ENCODE peak calls at places on chromosomes 5 and 9, in eight cellular contexts. M is Panc1; R is OCI-LY7; T is effector memory CD4-positive, alpha-beta T cell; W is transverse colon; A is stomach; C is ovary; Z is H1. X is an unnamed sample.

GRCh38 chr9:8384126-8384525 is 584.5 kb upstream of the DMAC1 start:
- DNase-seq in W (no peak), Z (no peak), A (no peak), R (no peak), M (no peak), C (no peak), T (no peak), X (no peak)

GRCh38 chr5:82661462-82661861 is 383.3 kb upstream of the RPS23 start:
- DNase-seq in A (no peak), C (no peak), Z (no peak), W (no peak), R (no peak), T (no peak), M (no peak), X (no peak)

GRCh38 chr5:36870399-36871040 is 6.0 kb upstream of the NIPBL start:
- DNase-seq in Z (no peak), M (no peak), R (peak), W (no peak), C (no peak), T (no peak), A (no peak), X (no peak)

GRCh38 chr9:136622538-136622948 is 40.2 kb upstream of the EGFL7 start:
- DNase-seq in A (no peak), M (no peak), R (no peak), Z (no peak), T (no peak), C (no peak), W (no peak), X (peak)

GRCh38 chr5:178284095-178284675 is 51.6 kb upstream of the PHYKPL start:
- DNase-seq in A (no peak), Z (no peak), W (no peak), R (peak), M (no peak), C (no peak), T (no peak), X (no peak)

GRCh38 chr5:166356096-166356495 is 1935.3 kb upstream of the WWC1 start:
- DNase-seq in A (no peak), Z (no peak), R (no peak), T (no peak), M (no peak), C (no peak), W (no peak), X (no peak)

GRCh38 chr5:157571357-157571827 is 4.2 kb downstream of the ADAM19 start:
- DNase-seq in C (no peak), R (peak), W (peak), T (no peak), M (no peak), A (no peak), Z (peak), X (no peak)

GRCh38 chr9:127955294-127956015 is 17.8 kb upstream of the DPM2 start:
- DNase-seq in A (peak), W (peak), C (no peak), M (peak), T (peak), Z (no peak), R (peak), X (peak)

GRCh38 chr5:8633706-8634105 is 764.8 kb downstream of the MTRR start:
- DNase-seq in R (no peak), C (no peak), T (no peak), A (no peak), W (no peak), M (no peak), Z (no peak), X (no peak)

GRCh38 chr9:80875947-80876346 is 813.4 kb downstream of the TLE1 start:
- DNase-seq in T (no peak), C (no peak), M (no peak), A (no peak), R (no peak), W (no peak), Z (no peak), X (no peak)

GRCh38 chr5:25950681-25951080 is 1087.7 kb downstream of the CDH9 start:
- DNase-seq in Z (no peak), W (no peak), R (no peak), T (no peak), C (no peak), M (no peak), A (no peak), X (no peak)

GRCh38 chr5:9787813-9788600 is 157.9 kb upstream of the TAS2R1 start:
- DNase-seq in A (no peak), W (no peak), Z (no peak), R (no peak), C (no peak), M (no peak), T (no peak), X (no peak)

GRCh38 chr9:91180240-91180929 is 181.3 kb downstream of the AUH start:
- DNase-seq in A (peak), C (no peak), M (no peak), T (no peak), R (no peak), Z (no peak), W (no peak), X (no peak)

GRCh38 chr9:2745560-2746380 is 28.5 kb downstream of the KCNV2 start:
- DNase-seq in T (no peak), R (no peak), A (no peak), W (no peak), M (no peak), Z (no peak), C (no peak), X (no peak)

GRCh38 chr9:134217431-134218210 is 53.3 kb upstream of the RNU6ATAC start:
- DNase-seq in M (no peak), A (no peak), C (no peak), W (no peak), R (peak), Z (no peak), T (no peak), X (no peak)

GRCh38 chr9:38017149-38017884 is 51.7 kb downstream of the SHB start:
- DNase-seq in C (no peak), W (no peak), Z (peak), R (no peak), A (peak), T (no peak), M (no peak), X (no peak)

GRCh38 chr9:18043978-18044377 is 430.0 kb upstream of the ADAMTSL1 start:
- DNase-seq in R (no peak), W (no peak), C (no peak), T (no peak), A (no peak), M (no peak), Z (no peak), X (no peak)

GRCh38 chr9:80968611-80969010 is 720.7 kb downstream of the TLE1 start:
- DNase-seq in M (no peak), T (no peak), Z (no peak), R (no peak), C (no peak), W (no peak), A (no peak), X (no peak)

GRCh38 chr9:95724253-95724991 is 151.1 kb upstream of the ERCC6L2 start:
- DNase-seq in C (no peak), A (no peak), R (peak), T (peak), Z (no peak), W (peak), M (no peak), X (no peak)

GRCh38 chr5:107476783-107477182 is 194.0 kb downstream of the EFNA5 start:
- DNase-seq in C (no peak), W (peak), T (no peak), Z (no peak), M (no peak), R (peak), A (peak), X (no peak)

GRCh38 chr9:84339951-84340350 is 607 bp downstream of the SLC28A3 start:
- DNase-seq in W (no peak), T (no peak), R (no peak), M (no peak), Z (no peak), C (no peak), A (no peak), X (peak)

GRCh38 chr5:60517094-60517694 is 182.8 kb downstream of the DEPDC1B start:
- DNase-seq in R (no peak), W (no peak), T (no peak), A (no peak), M (no peak), Z (no peak), C (no peak), X (no peak)

GRCh38 chr5:134245101-134245604 is 19.3 kb upstream of the PPP2CA start:
- DNase-seq in W (no peak), A (no peak), C (peak), M (peak), Z (no peak), T (no peak), R (no peak), X (no peak)

GRCh38 chr9:26271495-26272122 is 593.4 kb upstream of the TUSC1 start:
- DNase-seq in A (no peak), M (no peak), T (no peak), R (no peak), C (no peak), Z (no peak), W (no peak), X (no peak)

GRCh38 chr9:20085842-20086241 is 297.0 kb upstream of the SLC24A2 start:
- DNase-seq in W (no peak), T (no peak), A (no peak), C (no peak), Z (no peak), M (no peak), R (no peak), X (no peak)

GRCh38 chr9:110526426-110526825 is 53.1 kb downstream of the SVEP1 start:
- DNase-seq in A (no peak), C (no peak), M (no peak), Z (no peak), R (no peak), W (no peak), T (no peak), X (no peak)

GRCh38 chr9:19618816-19619215 is 170.0 kb downstream of the SLC24A2 start:
- DNase-seq in A (no peak), C (no peak), R (no peak), W (no peak), T (no peak), Z (no peak), M (no peak), X (no peak)

GRCh38 chr5:149452665-149453617 is 73.8 kb upstream of the IL17B start:
- DNase-seq in T (no peak), C (peak), A (no peak), M (no peak), W (peak), Z (no peak), R (no peak), X (no peak)

GRCh38 chr9:98867109-98867433 is 59.6 kb downstream of the GALNT12 start:
- DNase-seq in C (no peak), R (no peak), W (no peak), A (no peak), M (no peak), T (no peak), Z (no peak), X (no peak)

GRCh38 chr5:168740821-168741213 is 161.6 kb upstream of the PANK3 start:
- DNase-seq in Z (no peak), C (no peak), A (no peak), T (no peak), W (no peak), M (no peak), R (no peak), X (no peak)

GRCh38 chr5:113292535-113292934 is 142.3 kb downstream of the TSSK1B start:
- DNase-seq in T (no peak), W (no peak), R (no peak), M (no peak), A (no peak), C (no peak), Z (no peak), X (no peak)

GRCh38 chr9:69611221-69611620 is 61.0 kb downstream of the APBA1 start:
- DNase-seq in Z (no peak), M (no peak), C (no peak), A (no peak), R (no peak), W (no peak), T (no peak), X (no peak)

GRCh38 chr5:57157666-57158065 is 16.2 kb upstream of the GPBP1 start:
- DNase-seq in T (no peak), A (no peak), M (no peak), W (no peak), C (no peak), R (no peak), Z (no peak), X (no peak)

GRCh38 chr9:137237759-137238726 is 3.0 kb upstream of the TUBB4B start:
- DNase-seq in T (no peak), W (peak), Z (no peak), M (no peak), C (no peak), R (no peak), A (no peak), X (no peak)

GRCh38 chr5:71600783-71601182 is 13.6 kb downstream of the MCCC2 start:
- DNase-seq in R (no peak), Z (no peak), M (no peak), W (no peak), C (no peak), T (no peak), A (no peak), X (no peak)

GRCh38 chr5:64534033-64534432 is 28.2 kb downstream of the RGS7BP start:
- DNase-seq in W (no peak), R (no peak), M (no peak), Z (no peak), T (no peak), A (no peak), C (no peak), X (no peak)

GRCh38 chr9:90107021-90107771 is 502.4 kb downstream of the GADD45G start:
- DNase-seq in M (no peak), Z (no peak), C (peak), A (peak), R (no peak), W (peak), T (no peak), X (no peak)

GRCh38 chr9:134551657-134552348 is 89.8 kb upstream of the COL5A1 start:
- DNase-seq in M (no peak), C (no peak), Z (no peak), T (no peak), W (no peak), A (no peak), R (no peak), X (no peak)

GRCh38 chr5:125225424-125225823 is 479.0 kb upstream of the ZNF608 start:
- DNase-seq in T (no peak), R (no peak), M (no peak), W (no peak), Z (no peak), C (no peak), A (no peak), X (no peak)

GRCh38 chr5:179906294-179906794 is 1.4 kb downstream of the TBC1D9B start:
- DNase-seq in R (no peak), T (no peak), A (no peak), Z (no peak), W (no peak), C (no peak), M (no peak), X (no peak)

GRCh38 chr5:179904463-179905143 is 3.1 kb downstream of the TBC1D9B start:
- DNase-seq in R (no peak), T (no peak), W (no peak), A (no peak), Z (no peak), M (no peak), C (no peak), X (no peak)

GRCh38 chr5:179902763-179903158 is 4.9 kb downstream of the TBC1D9B start:
- DNase-seq in T (no peak), A (no peak), M (no peak), C (no peak), W (no peak), R (no peak), Z (no peak), X (no peak)

GRCh38 chr5:179906795-179907569 is 715 bp downstream of the TBC1D9B start:
- DNase-seq in M (no peak), C (peak), Z (no peak), R (peak), A (peak), T (peak), W (peak), X (no peak)

GRCh38 chr5:179905144-179905526 is 2.6 kb downstream of the TBC1D9B start:
- DNase-seq in C (no peak), M (no peak), R (no peak), T (no peak), Z (no peak), A (no peak), W (no peak), X (no peak)
- H3K27ac ChIP-seq in C (no peak), M (no peak), R (no peak), T (no peak), Z (no peak), A (no peak), W (no peak), X (no peak)

DNA sequence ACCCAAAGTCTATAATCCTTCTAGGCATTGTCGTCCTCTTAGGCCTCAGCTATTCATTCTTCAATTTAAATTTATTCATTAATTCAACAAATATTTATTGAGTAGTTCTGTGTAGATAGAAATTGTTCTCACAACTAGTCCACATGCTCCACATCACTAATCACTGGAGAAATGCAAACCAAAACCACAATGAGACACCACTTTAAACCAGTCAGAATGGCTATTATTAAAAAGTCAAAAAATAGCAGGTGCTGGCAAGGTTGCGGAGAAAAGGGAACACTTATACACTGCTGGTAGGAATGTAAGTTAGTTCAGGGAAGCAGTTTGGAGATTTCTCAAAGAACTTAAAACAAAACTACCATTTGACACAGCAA is 51.1 kb upstream of the TNFSF15 start:
- DNase-seq in C (no peak), W (no peak), R (no peak), M (no peak), Z (no peak), A (no peak), T (no peak), X (no peak)
- H3K27ac ChIP-seq in C (no peak), W (peak), R (no peak), M (no peak), Z (no peak), A (no peak), T (no peak), X (no peak)

GRCh38 chr9:130845254-130845653 is 10.2 kb downstream of the ABL1 start:
- DNase-seq in R (no peak), W (no peak), A (no peak), M (no peak), T (no peak), C (peak), Z (no peak), X (no peak)
- H3K27ac ChIP-seq in R (no peak), W (peak), A (peak), M (peak), T (no peak), C (peak), Z (no peak), X (peak)

DNA sequence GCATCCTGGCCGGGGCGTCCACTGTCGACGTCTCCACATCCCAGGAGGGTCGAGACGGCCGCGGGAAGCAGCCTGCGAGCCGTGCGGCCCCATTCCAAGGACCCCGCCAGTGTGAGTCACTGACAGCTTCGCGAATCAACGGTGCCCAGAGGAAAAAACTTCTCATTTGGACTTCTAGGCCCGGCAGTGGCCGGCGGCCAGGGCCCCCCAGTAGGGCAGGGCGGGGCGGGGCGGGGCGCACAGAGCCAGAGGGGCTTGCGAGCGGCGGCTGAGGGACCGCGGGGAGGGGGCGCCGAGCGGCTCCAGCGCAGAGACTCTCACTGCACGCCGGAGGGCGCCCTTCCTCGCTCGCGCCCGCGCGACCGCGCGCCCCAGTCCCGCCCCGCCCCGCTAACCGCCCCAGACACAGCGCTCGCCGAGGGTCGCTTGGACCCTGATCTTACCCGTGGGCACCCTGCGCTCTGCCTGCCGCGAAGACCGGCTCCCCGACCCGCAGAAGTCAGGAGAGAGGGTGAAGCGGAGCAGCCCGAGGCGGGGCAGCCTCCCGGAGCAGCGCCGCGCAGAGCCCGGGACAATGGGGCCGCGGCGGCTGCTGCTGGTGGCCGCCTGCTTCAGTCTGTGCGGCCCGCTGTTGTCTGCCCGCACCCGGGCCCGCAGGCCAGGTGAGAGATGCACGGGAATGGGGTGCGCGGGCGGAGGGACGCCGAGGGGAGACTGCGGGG is at the start of gene F2R:
- DNase-seq in R (no peak), Z (no peak), W (peak), M (no peak), A (peak), C (peak), T (peak), X (no peak)
- H3K27ac ChIP-seq in R (no peak), Z (peak), W (peak), M (peak), A (peak), C (no peak), T (no peak), X (no peak)

GRCh38 chr5:138985256-138985655 is 110.1 kb upstream of the LRRTM2 start:
- DNase-seq in W (no peak), M (no peak), C (no peak), R (no peak), A (peak), Z (no peak), T (no peak), X (no peak)
- H3K27ac ChIP-seq in W (no peak), M (no peak), C (no peak), R (no peak), A (peak), Z (no peak), T (no peak), X (no peak)

GRCh38 chr5:443239-444151 is 519 bp downstream of the EXOC3 start:
- DNase-seq in W (peak), M (no peak), Z (no peak), C (peak), R (peak), A (no peak), T (no peak), X (no peak)
- H3K27ac ChIP-seq in W (peak), M (peak), Z (no peak), C (peak), R (peak), A (peak), T (peak), X (peak)

X was measured in epithelial cell of prostate.